ENCODE peak calls at places on chromosomes 13 and 19, in nine cellular contexts. C, L, K, T, E, S, A, G and F are unnamed samples.

GRCh38 chr19:47725759-47726401 is 12.7 kb downstream of the EHD2 start:
- DNase-seq in C (no peak), E (peak), K (no peak), T (no peak), A (no peak), S (no peak), G (peak), L (no peak), F (no peak)

GRCh38 chr13:110713981-110714797 is 689 bp downstream of the ING1 start:
- DNase-seq in K (peak), S (peak), A (peak), C (peak), E (no peak), L (peak), G (peak), T (peak), F (no peak)

GRCh38 chr19:18520848-18521691 is 800 bp downstream of the ELL start:
- DNase-seq in K (no peak), T (peak), S (no peak), G (peak), A (no peak), L (peak), C (no peak), E (no peak), F (no peak)

GRCh38 chr19:47406711-47407416 is 12.5 kb downstream of the MEIS3 start:
- DNase-seq in E (no peak), K (no peak), C (no peak), G (no peak), A (no peak), T (no peak), S (no peak), L (no peak), F (no peak)

GRCh38 chr19:2171349-2172145 is 7.8 kb downstream of the DOT1L start:
- DNase-seq in A (peak), G (no peak), T (peak), K (peak), S (peak), E (no peak), C (peak), L (no peak), F (no peak)

GRCh38 chr13:104099750-104100149 is 1033.5 kb upstream of the SLC10A2 start:
- DNase-seq in S (no peak), E (no peak), K (no peak), G (no peak), L (no peak), A (no peak), C (no peak), T (no peak), F (no peak)

GRCh38 chr13:68927387-68928026 is 1180.1 kb upstream of the ATXN8OS start:
- DNase-seq in T (no peak), S (peak), L (no peak), K (no peak), E (no peak), G (no peak), C (peak), A (no peak), F (no peak)

GRCh38 chr13:80778302-80778701 is 437.4 kb upstream of the SPRY2 start:
- DNase-seq in G (no peak), C (no peak), K (no peak), E (no peak), L (no peak), T (no peak), A (no peak), S (no peak), F (no peak)

GRCh38 chr19:43956827-43957226 is 5.8 kb downstream of the ZNF221 start:
- DNase-seq in E (no peak), A (no peak), K (no peak), G (no peak), L (no peak), C (no peak), S (no peak), T (no peak), F (no peak)

GRCh38 chr13:99321709-99322108 is 14.5 kb upstream of the GPR183 start:
- DNase-seq in S (no peak), K (no peak), E (no peak), C (no peak), G (no peak), A (no peak), T (no peak), L (no peak), F (no peak)

GRCh38 chr19:2567580-2567979 is 91.7 kb downstream of the GADD45B start:
- DNase-seq in K (no peak), G (peak), E (peak), C (no peak), L (peak), A (peak), S (peak), T (no peak), F (peak)

GRCh38 chr19:41373993-41374392 is 2.3 kb upstream of the TMEM91 start:
- DNase-seq in S (peak), C (peak), T (no peak), L (peak), E (no peak), K (no peak), A (peak), G (peak), F (no peak)

GRCh38 chr13:98875146-98875729 is 102.6 kb downstream of the DOCK9 start:
- DNase-seq in L (no peak), E (no peak), K (no peak), S (no peak), C (no peak), G (no peak), T (no peak), A (no peak), F (no peak)

GRCh38 chr13:64371461-64371860 is 2858.7 kb downstream of the PCDH9 start:
- DNase-seq in C (no peak), E (no peak), A (no peak), T (no peak), G (no peak), K (no peak), S (no peak), L (no peak), F (no peak)

GRCh38 chr19:12825259-12826131 is 8.9 kb downstream of the RTBDN start:
- DNase-seq in A (no peak), S (no peak), L (no peak), E (no peak), G (no peak), K (no peak), C (no peak), T (no peak), F (no peak)

GRCh38 chr13:51882570-51883225 is 20.9 kb downstream of the CCDC70 start:
- DNase-seq in T (no peak), C (no peak), L (no peak), A (no peak), E (no peak), K (no peak), S (no peak), G (no peak), F (no peak)

GRCh38 chr13:45049478-45049877 is 60.1 kb downstream of the GPALPP1 start:
- DNase-seq in K (no peak), G (no peak), S (no peak), L (no peak), C (no peak), T (no peak), A (no peak), E (no peak), F (no peak)

GRCh38 chr19:956747-957451 is 27.2 kb upstream of the WDR18 start:
- DNase-seq in A (no peak), L (no peak), E (no peak), G (no peak), K (no peak), S (no peak), T (no peak), C (no peak), F (no peak)

GRCh38 chr19:30788105-30788765 is 416.1 kb downstream of the ZNF536 start:
- DNase-seq in T (no peak), E (no peak), L (no peak), S (no peak), K (no peak), C (no peak), G (no peak), A (no peak), F (no peak)

GRCh38 chr19:16447015-16447384 is 24.8 kb downstream of the EPS15L1 start:
- DNase-seq in S (no peak), A (peak), K (no peak), L (peak), G (peak), E (peak), T (peak), C (peak), F (peak)

GRCh38 chr19:38665950-38666661 is 18.7 kb downstream of the ACTN4 start:
- DNase-seq in S (no peak), E (no peak), G (peak), L (no peak), A (peak), C (no peak), K (no peak), T (no peak), F (no peak)

GRCh38 chr13:99993660-99994455 is 12.3 kb downstream of the ZIC2 start:
- DNase-seq in C (no peak), A (no peak), L (no peak), G (no peak), T (no peak), K (no peak), E (no peak), S (no peak), F (no peak)

GRCh38 chr13:33125821-33126570 is 109.8 kb downstream of the KL start:
- DNase-seq in E (no peak), L (no peak), T (no peak), A (peak), C (peak), S (no peak), G (no peak), K (no peak), F (no peak)

GRCh38 chr13:85654227-85654626 is 145.0 kb downstream of the SLITRK6 start:
- DNase-seq in S (no peak), A (no peak), G (no peak), K (no peak), T (no peak), C (no peak), L (no peak), E (no peak), F (no peak)

GRCh38 chr13:94947965-94948371 is 235.6 kb upstream of the SOX21 start:
- DNase-seq in T (no peak), C (no peak), E (no peak), A (no peak), L (no peak), G (no peak), S (no peak), K (no peak), F (no peak)

GRCh38 chr13:63124863-63125262 is 1709.2 kb upstream of the PCDH20 start:
- DNase-seq in T (no peak), C (peak), S (peak), L (no peak), A (no peak), E (no peak), G (no peak), K (no peak), F (no peak)

GRCh38 chr19:40370997-40371801 is 18.8 kb downstream of the HIPK4 start:
- DNase-seq in L (no peak), K (no peak), A (no peak), G (no peak), E (no peak), C (no peak), S (no peak), T (no peak), F (peak)

GRCh38 chr13:113852536-113853517 is 11.0 kb downstream of the GAS6 start:
- DNase-seq in C (no peak), K (no peak), L (no peak), G (no peak), E (no peak), A (no peak), T (no peak), S (no peak), F (no peak)

GRCh38 chr19:46426506-46427162 is 2.1 kb downstream of the PNMA8C start:
- DNase-seq in E (no peak), T (peak), G (peak), C (peak), K (no peak), L (peak), A (peak), S (peak), F (no peak)